ENCODE peak calls at places on chromosomes 3 and 15, in four cellular contexts. F is T-helper 2 cell, B is NCI-H1105, W is endothelial cell of umbilical vein. S is an unnamed sample.

GRCh38 chr3:12961726-12962036 is 111.5 kb downstream of the IQSEC1 start:
- DNase-seq in F (no peak), B (no peak), W (no peak), S (no peak)

GRCh38 chr3:4417449-4417848 is 49.6 kb downstream of the SUMF1 start:
- DNase-seq in F (no peak), B (no peak), W (no peak), S (no peak)

GRCh38 chr15:69794643-69795461 is 302.9 kb downstream of the TLE3 start:
- DNase-seq in F (no peak), B (no peak), W (no peak), S (peak; percentile 76)

GRCh38 chr15:78992416-78993256 is 47.8 kb upstream of the CTSH start:
- DNase-seq in F (no peak), B (no peak), W (peak; percentile 62), S (no peak)

GRCh38 chr15:75650908-75651809 is 3.4 kb downstream of the SNX33 start:
- DNase-seq in F (no peak), B (no peak), W (peak; percentile 63), S (peak; percentile 75)

GRCh38 chr3:150331978-150332568 is 76.0 kb upstream of the TSC22D2 start:
- DNase-seq in F (no peak), B (no peak), W (peak; percentile 51), S (no peak)

GRCh38 chr3:195768414-195768813 is 43.3 kb downstream of the MUC4 start:
- DNase-seq in F (no peak), B (no peak), W (no peak), S (no peak)

GRCh38 chr3:31377045-31377642 is 155.6 kb upstream of the STT3B start:
- DNase-seq in F (no peak), B (no peak), W (peak; percentile 74), S (no peak)

GRCh38 chr3:44444437-44444836 is 33.0 kb downstream of the ZNF445 start:
- DNase-seq in F (no peak), B (no peak), W (no peak), S (no peak)

GRCh38 chr3:155189478-155189877 is 104.0 kb downstream of the STRIT1 start:
- DNase-seq in F (no peak), B (no peak), W (no peak), S (no peak)

GRCh38 chr3:39136533-39137434 is 16.6 kb downstream of the CSRNP1 start:
- DNase-seq in F (no peak), B (no peak), W (no peak), S (peak; percentile 54)

GRCh38 chr3:11371758-11372157 is 99.6 kb downstream of the ATG7 start:
- DNase-seq in F (no peak), B (peak; percentile 50), W (no peak), S (peak; percentile 45)

GRCh38 chr15:80588801-80589200 is 106.3 kb upstream of the ABHD17C start:
- DNase-seq in F (no peak), B (no peak), W (peak; percentile 90), S (no peak)

GRCh38 chr15:100730129-100730528 is 127.7 kb downstream of the ASB7 start:
- DNase-seq in F (no peak), B (no peak), W (no peak), S (no peak)

GRCh38 chr3:42663581-42664442 is 10.3 kb downstream of the ZBTB47 start:
- DNase-seq in F (no peak), B (no peak), W (no peak), S (peak; percentile 64)

GRCh38 chr15:88256261-88257230 is at the start of gene NTRK3:
- DNase-seq in F (no peak), B (no peak), W (peak; percentile 1), S (no peak)

GRCh38 chr3:127676921-127677351 is 4.2 kb downstream of the ABTB1 start:
- DNase-seq in F (no peak), B (no peak), W (no peak), S (peak; percentile 48)

S was measured in right cardiac atrium.